ENCODE peak calls at places on chromosome 1, in six cellular contexts. S is kidney, J is adrenal gland, O is OCI-LY7, E is nephron progenitor cell, I is neural crest cell. R is an unnamed sample.

GRCh38 chr1:5717031-5717682 is 275.1 kb downstream of the NPHP4 start:
- DNase-seq in S (peak), J (no peak), O (peak), E (peak), I (no peak), R (no peak)

GRCh38 chr1:5911871-5912271 is 80.4 kb downstream of the NPHP4 start:
- DNase-seq in S (no peak), J (no peak), O (no peak), E (no peak), I (no peak), R (no peak)

GRCh38 chr1:15089244-15089992 is 64.1 kb upstream of the TMEM51 start:
- DNase-seq in S (no peak), J (no peak), O (peak), E (no peak), I (no peak), R (peak)

GRCh38 chr1:66439028-66439427 is 94.9 kb upstream of the SGIP1 start:
- DNase-seq in S (no peak), J (no peak), O (peak), E (no peak), I (no peak), R (no peak)

GRCh38 chr1:38789498-38790169 is 69.9 kb downstream of the RRAGC start:
- DNase-seq in S (no peak), J (no peak), O (no peak), E (no peak), I (no peak), R (no peak)

GRCh38 chr1:84773195-84773594 is 82.9 kb upstream of the SSX2IP start:
- DNase-seq in S (no peak), J (no peak), O (no peak), E (no peak), I (no peak), R (no peak)

GRCh38 chr1:166133857-166134256 is 32.9 kb downstream of the FAM78B start:
- DNase-seq in S (no peak), J (no peak), O (no peak), E (no peak), I (no peak), R (no peak)

GRCh38 chr1:200739499-200740290 is 1.0 kb downstream of the CAMSAP2 start:
- DNase-seq in S (no peak), J (peak), O (no peak), E (peak), I (peak), R (peak)

GRCh38 chr1:202311880-202312635 is 29.7 kb downstream of the UBE2T start:
- DNase-seq in S (no peak), J (no peak), O (no peak), E (no peak), I (no peak), R (no peak)

GRCh38 chr1:43703836-43704235 is 3.5 kb upstream of the ST3GAL3 start:
- DNase-seq in S (no peak), J (no peak), O (no peak), E (no peak), I (no peak), R (no peak)

GRCh38 chr1:178651742-178652141 is 73.3 kb upstream of the RALGPS2 start:
- DNase-seq in S (no peak), J (no peak), O (no peak), E (no peak), I (no peak), R (peak)

GRCh38 chr1:94329986-94330385 is 88.2 kb upstream of the ABCD3 start:
- DNase-seq in S (no peak), J (no peak), O (no peak), E (no peak), I (no peak), R (peak)

GRCh38 chr1:239493736-239494285 is 107.4 kb downstream of the CHRM3 start:
- DNase-seq in S (no peak), J (no peak), O (no peak), E (no peak), I (no peak), R (no peak)

GRCh38 chr1:37237948-37238347 is 203.6 kb upstream of the GRIK3 start:
- DNase-seq in S (no peak), J (no peak), O (no peak), E (no peak), I (no peak), R (no peak)

GRCh38 chr1:36109041-36109679 is 15.9 kb downstream of the COL8A2 start:
- DNase-seq in S (peak), J (no peak), O (no peak), E (no peak), I (no peak), R (no peak)

GRCh38 chr1:54052470-54052933 is 502 bp downstream of the TMEM59 start:
- DNase-seq in S (peak), J (peak), O (peak), E (peak), I (peak), R (no peak)

GRCh38 chr1:163813251-163813650 is 491.5 kb downstream of the NUF2 start:
- DNase-seq in S (no peak), J (no peak), O (no peak), E (no peak), I (no peak), R (no peak)

GRCh38 chr1:66981679-66982078 is 56.9 kb downstream of the MIER1 start:
- DNase-seq in S (no peak), J (peak), O (peak), E (no peak), I (no peak), R (peak)

GRCh38 chr1:180542113-180542512 is 16.7 kb upstream of the OVAAL start:
- DNase-seq in S (no peak), J (no peak), O (no peak), E (peak), I (no peak), R (no peak)

GRCh38 chr1:54807756-54808155 is 6.6 kb upstream of the TTC22 start:
- DNase-seq in S (no peak), J (peak), O (no peak), E (no peak), I (no peak), R (no peak)

GRCh38 chr1:67652800-67653199 is 32.2 kb upstream of the GADD45A start:
- DNase-seq in S (no peak), J (no peak), O (no peak), E (no peak), I (no peak), R (no peak)

GRCh38 chr1:70807088-70807664 is 240.4 kb downstream of the PTGER3 start:
- DNase-seq in S (no peak), J (no peak), O (no peak), E (no peak), I (no peak), R (peak)

GRCh38 chr1:230327892-230328284 is 98.2 kb downstream of the PGBD5 start:
- DNase-seq in S (no peak), J (peak), O (no peak), E (no peak), I (no peak), R (no peak)

GRCh38 chr1:228074954-228075730 is 7.4 kb upstream of the ARF1 start:
- DNase-seq in S (peak), J (peak), O (no peak), E (no peak), I (no peak), R (peak)

GRCh38 chr1:38690790-38691189 is 168.8 kb downstream of the RRAGC start:
- DNase-seq in S (no peak), J (no peak), O (no peak), E (no peak), I (no peak), R (no peak)

GRCh38 chr1:234519506-234519905 is 40.5 kb upstream of the TARBP1 start:
- DNase-seq in S (no peak), J (no peak), O (peak), E (no peak), I (no peak), R (no peak)

GRCh38 chr1:18634276-18634675 is 3.6 kb downstream of the PAX7 start:
- DNase-seq in S (no peak), J (no peak), O (no peak), E (no peak), I (no peak), R (no peak)

GRCh38 chr1:147599362-147600118 is 58.2 kb downstream of the BCL9 start:
- DNase-seq in S (peak), J (peak), O (peak), E (peak), I (peak), R (peak)
- TF ChIP-seq CTCF in S (no peak), J (no peak), O (no peak), E (no peak), I (peak), R (no peak)

GRCh38 chr1:47761974-47762373 is 235.2 kb downstream of the TRABD2B start:
- DNase-seq in S (peak), J (no peak), O (no peak), E (no peak), I (no peak), R (no peak)
- TF ChIP-seq CTCF in S (no peak), J (no peak), O (no peak), E (no peak), I (no peak), R (no peak)

DNA sequence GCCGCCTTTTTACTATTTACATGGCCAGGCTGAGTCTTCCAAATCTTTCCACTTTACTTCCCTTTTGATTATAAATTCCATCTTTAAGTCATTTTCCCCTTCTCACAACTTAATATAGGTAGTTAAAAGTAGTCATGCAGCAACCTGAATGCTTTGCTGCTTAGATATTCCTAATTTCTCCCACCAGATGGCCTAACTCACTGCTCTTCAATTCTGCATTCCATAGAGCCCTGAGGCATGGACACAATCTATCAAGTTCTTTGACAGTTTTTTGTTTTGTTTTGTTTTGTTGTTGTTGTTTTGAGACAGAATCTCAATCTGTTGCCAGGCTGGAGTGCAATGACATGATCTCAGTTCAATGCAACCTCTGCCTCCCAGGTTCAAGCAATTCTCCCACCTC is 21.7 kb upstream of the FAAH start:
- DNase-seq in S (no peak), J (no peak), O (no peak), E (no peak), I (no peak), R (no peak)
- TF ChIP-seq CTCF in S (no peak), J (no peak), O (no peak), E (no peak), I (no peak), R (no peak)

DNA sequence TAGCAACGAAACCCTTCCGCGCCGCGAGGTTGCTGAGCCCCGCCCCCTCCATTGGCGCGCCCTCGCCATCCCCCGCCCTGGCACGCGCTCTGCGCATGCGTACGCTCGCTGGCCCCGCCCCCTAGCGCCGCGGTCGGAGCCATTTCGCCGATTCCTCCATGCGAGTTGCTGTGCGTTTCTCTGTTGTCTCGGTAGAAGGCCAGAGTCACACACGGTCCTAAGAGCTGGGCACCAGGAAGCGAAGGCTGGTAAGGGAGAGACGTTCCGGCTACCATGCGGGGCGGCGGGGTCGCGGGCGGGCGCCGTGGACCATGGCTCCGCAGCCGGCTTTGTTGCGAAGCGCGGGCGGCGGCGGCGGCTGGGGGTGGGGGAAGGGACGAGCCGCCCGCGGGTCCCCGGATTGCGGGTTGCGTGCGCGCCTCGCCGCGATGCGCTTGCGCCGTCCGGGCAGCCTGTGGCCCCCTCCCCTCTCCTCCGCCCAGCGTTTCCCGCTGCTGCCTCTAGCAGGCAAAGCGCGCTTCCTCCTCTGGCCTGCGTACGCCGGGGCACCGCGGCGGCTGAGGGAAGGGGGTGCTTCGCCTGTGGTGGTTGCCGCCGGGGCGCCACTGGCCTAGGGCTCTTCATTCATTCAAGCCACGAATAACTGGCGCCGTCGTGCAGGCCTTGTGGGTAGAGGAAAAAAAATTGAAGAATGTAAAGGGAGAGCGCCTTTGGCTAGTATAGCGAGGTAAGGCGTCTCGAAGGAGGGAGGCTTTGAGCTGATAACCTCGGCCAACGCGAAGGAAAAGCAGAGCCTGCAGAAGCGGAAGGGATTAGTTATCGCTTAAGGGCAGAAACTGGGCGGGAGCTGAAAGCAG is at the start of gene DHX9:
- DNase-seq in S (peak), J (peak), O (peak), E (peak), I (peak), R (peak)
- TF ChIP-seq CTCF in S (peak), J (no peak), O (peak), E (no peak), I (peak), R (peak)

GRCh38 chr1:88612783-88613182 is 71.3 kb upstream of the PKN2 start:
- DNase-seq in S (no peak), J (no peak), O (no peak), E (no peak), I (no peak), R (no peak)

GRCh38 chr1:88609051-88609450 is 75.0 kb upstream of the PKN2 start:
- DNase-seq in S (no peak), J (no peak), O (no peak), E (no peak), I (no peak), R (no peak)

GRCh38 chr1:88610687-88611086 is 73.4 kb upstream of the PKN2 start:
- DNase-seq in S (no peak), J (no peak), O (no peak), E (no peak), I (no peak), R (no peak)

GRCh38 chr1:88612299-88612698 is 71.8 kb upstream of the PKN2 start:
- DNase-seq in S (no peak), J (no peak), O (no peak), E (no peak), I (no peak), R (no peak)

GRCh38 chr1:88608139-88608943 is 75.7 kb upstream of the PKN2 start:
- DNase-seq in S (no peak), J (no peak), O (peak), E (no peak), I (no peak), R (no peak)
- TF ChIP-seq CTCF in S (peak), J (peak), O (peak), E (peak), I (peak), R (peak)

DNA sequence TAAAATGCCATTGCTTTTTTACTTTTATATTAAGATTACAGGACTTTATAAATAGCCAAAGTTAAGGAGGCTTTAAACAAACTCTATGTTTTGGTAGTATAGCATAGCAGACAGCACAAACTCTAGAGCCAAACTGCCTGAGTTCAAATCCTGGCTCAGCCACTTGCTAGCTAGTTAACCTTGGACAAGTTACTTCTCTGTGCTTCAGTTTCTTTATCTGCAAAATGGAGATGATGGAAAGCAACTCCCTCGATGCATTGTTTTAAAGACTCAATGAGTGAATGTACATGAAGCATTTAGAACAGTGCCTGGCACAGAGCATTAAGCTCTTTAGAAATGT is 21.3 kb downstream of the C1QB start:
- DNase-seq in S (no peak), J (no peak), O (no peak), E (no peak), I (no peak), R (no peak)
- TF ChIP-seq CTCF in S (no peak), J (no peak), O (peak), E (no peak), I (peak), R (no peak)

GRCh38 chr1:113389356-113389952 is 861 bp upstream of the MAGI3 start:
- DNase-seq in S (no peak), J (no peak), O (peak), E (no peak), I (no peak), R (no peak)

GRCh38 chr1:113391643-113392271 is 1.4 kb downstream of the MAGI3 start:
- DNase-seq in S (no peak), J (no peak), O (peak), E (no peak), I (no peak), R (no peak)

GRCh38 chr1:113392541-113392940 is 2.2 kb downstream of the MAGI3 start:
- DNase-seq in S (no peak), J (no peak), O (no peak), E (no peak), I (no peak), R (no peak)

GRCh38 chr1:113389953-113390834 is at the start of gene MAGI3:
- DNase-seq in S (peak), J (peak), O (peak), E (peak), I (peak), R (peak)

DNA sequence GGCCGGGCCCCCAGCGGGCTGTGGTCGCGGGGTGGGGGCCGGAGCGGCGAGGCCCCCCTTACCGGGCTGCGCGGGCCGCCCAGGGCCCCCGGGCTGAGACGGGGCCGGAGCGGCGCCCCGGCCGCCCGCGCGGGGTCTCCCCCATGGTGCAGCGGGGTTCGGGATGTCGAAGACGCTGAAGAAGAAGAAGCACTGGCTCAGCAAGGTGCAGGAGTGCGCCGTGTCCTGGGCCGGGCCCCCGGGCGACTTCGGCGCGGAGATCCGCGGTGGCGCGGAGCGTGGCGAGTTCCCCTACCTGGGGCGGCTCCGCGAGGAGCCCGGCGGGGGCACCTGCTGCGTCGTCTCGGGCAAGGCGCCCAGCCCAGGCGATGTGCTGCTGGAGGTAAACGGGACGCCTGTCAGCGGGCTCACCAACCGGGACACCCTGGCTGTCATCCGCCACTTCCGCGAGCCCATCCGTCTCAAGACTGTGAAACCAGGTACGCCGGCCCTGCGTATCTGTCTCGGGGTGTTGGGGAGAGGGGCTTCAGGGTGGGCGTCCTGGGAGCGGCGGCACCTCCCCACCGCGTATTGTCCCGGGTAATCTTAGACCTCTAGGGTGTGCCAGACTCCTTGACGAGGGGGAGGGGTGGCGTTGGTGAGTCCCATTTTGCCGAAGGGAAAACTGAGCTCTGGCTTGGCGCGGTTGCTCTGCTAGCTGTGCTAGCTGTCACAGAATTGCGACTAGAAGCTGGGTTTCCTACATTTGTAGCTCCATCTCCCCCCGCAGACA is 742 bp downstream of the MAGI3 start:
- DNase-seq in S (peak), J (peak), O (peak), E (peak), I (peak), R (peak)
- TF ChIP-seq CTCF in S (no peak), J (no peak), O (no peak), E (no peak), I (no peak), R (no peak)

DNA sequence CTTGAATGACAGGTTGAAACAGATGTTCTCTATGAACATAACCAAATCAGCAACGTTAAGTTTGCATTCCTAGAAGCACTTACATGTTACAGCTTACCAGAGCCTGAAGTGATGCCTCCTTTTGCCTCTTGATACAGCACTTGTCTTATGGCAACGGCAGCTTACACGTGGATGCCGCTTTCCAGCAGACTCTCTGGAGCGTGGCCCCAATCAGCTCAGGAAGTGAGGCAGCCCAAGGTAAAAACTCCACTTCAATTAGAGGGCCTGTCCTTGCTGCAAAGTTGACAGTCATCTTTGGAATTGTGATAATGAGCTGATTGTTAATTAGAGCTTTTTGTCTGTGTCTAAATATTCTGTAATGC is 345.1 kb downstream of the RYR2 start:
- DNase-seq in S (no peak), J (no peak), O (no peak), E (no peak), I (no peak), R (no peak)
- TF ChIP-seq CTCF in S (no peak), J (no peak), O (no peak), E (no peak), I (no peak), R (no peak)

DNA sequence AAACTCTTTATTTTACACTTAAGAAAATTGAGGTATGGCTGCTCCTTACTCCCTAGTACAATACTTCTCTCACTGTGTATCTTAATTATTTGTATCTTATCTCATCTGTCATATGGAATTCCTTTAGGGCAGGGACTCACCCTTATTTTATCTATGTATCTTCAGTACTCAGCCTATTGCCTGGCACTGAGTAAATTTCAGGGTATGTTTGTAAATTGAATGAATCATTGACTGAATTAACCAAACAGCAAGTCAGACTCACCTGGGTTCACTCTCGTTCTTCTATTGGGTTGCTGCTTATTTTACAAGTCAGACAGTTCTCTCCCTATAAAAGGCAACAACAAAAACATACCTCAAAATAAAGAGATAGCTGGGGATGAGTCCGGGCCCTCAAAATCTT is 63.8 kb downstream of the LAMC1 start:
- DNase-seq in S (no peak), J (no peak), O (no peak), E (no peak), I (no peak), R (no peak)
- TF ChIP-seq CTCF in S (no peak), J (no peak), O (no peak), E (no peak), I (no peak), R (no peak)